ENCODE peak calls at places on chromosomes 6 and 20, in eight cellular contexts. N, R, V, O, J, D, S and A are unnamed samples.

GRCh38 chr20:46946181-46946624 is 51.6 kb downstream of the EYA2 start:
- DNase-seq in N (no peak), R (no peak), V (no peak), O (no peak), J (no peak), D (no peak), S (no peak), A (no peak)

GRCh38 chr20:444862-445426 is 17.4 kb downstream of the TBC1D20 start:
- DNase-seq in N (no peak), R (no peak), V (no peak), O (no peak), J (peak), D (no peak), S (no peak), A (no peak)

GRCh38 chr20:19598117-19598516 is 159.9 kb upstream of the RIN2 start:
- DNase-seq in N (no peak), R (no peak), V (no peak), O (no peak), J (no peak), D (no peak), S (no peak), A (no peak)

GRCh38 chr6:168156742-168157265 is 77.8 kb upstream of the FRMD1 start:
- DNase-seq in N (no peak), R (no peak), V (no peak), O (no peak), J (no peak), D (no peak), S (no peak), A (no peak)

GRCh38 chr6:41424370-41425058 is 89.1 kb downstream of the NCR2 start:
- DNase-seq in N (peak), R (peak), V (peak), O (peak), J (peak), D (peak), S (peak), A (peak)

GRCh38 chr6:15526129-15526764 is 136.6 kb downstream of the DTNBP1 start:
- DNase-seq in N (no peak), R (no peak), V (no peak), O (no peak), J (no peak), D (no peak), S (no peak), A (peak)

GRCh38 chr6:84882768-84883766 is 118.7 kb upstream of the TBX18 start:
- DNase-seq in N (no peak), R (no peak), V (no peak), O (no peak), J (no peak), D (no peak), S (no peak), A (no peak)

GRCh38 chr6:71338540-71339316 is 50.1 kb downstream of the OGFRL1 start:
- DNase-seq in N (no peak), R (no peak), V (no peak), O (no peak), J (no peak), D (no peak), S (no peak), A (no peak)

GRCh38 chr20:31706607-31707257 is 15.9 kb downstream of the BCL2L1 start:
- DNase-seq in N (no peak), R (no peak), V (no peak), O (no peak), J (peak), D (no peak), S (no peak), A (no peak)

GRCh38 chr6:38755207-38755606 is 40.1 kb downstream of the DNAH8 start:
- DNase-seq in N (no peak), R (no peak), V (no peak), O (no peak), J (no peak), D (no peak), S (no peak), A (no peak)

GRCh38 chr6:116011520-116011919 is 49.2 kb downstream of the FRK start:
- DNase-seq in N (no peak), R (no peak), V (no peak), O (no peak), J (no peak), D (no peak), S (no peak), A (no peak)

GRCh38 chr20:57202309-57202708 is 64.1 kb downstream of the BMP7 start:
- DNase-seq in N (no peak), R (no peak), V (no peak), O (no peak), J (no peak), D (no peak), S (no peak), A (no peak)

GRCh38 chr20:61976650-61977332 is 88.9 kb downstream of the TAF4 start:
- DNase-seq in N (no peak), R (no peak), V (no peak), O (no peak), J (no peak), D (no peak), S (no peak), A (no peak)

GRCh38 chr6:148701393-148701774 is 45.4 kb upstream of the UST start:
- DNase-seq in N (no peak), R (no peak), V (no peak), O (no peak), J (no peak), D (no peak), S (no peak), A (no peak)

GRCh38 chr20:53126185-53126584 is 154.0 kb downstream of the TSHZ2 start:
- DNase-seq in N (no peak), R (no peak), V (no peak), O (no peak), J (no peak), D (no peak), S (no peak), A (no peak)

GRCh38 chr6:118725944-118726343 is 74.6 kb upstream of the CEP85L start:
- DNase-seq in N (no peak), R (no peak), V (no peak), O (peak), J (no peak), D (no peak), S (peak), A (no peak)

GRCh38 chr6:23308166-23308565 is 738.8 kb downstream of the HDGFL1 start:
- DNase-seq in N (no peak), R (no peak), V (no peak), O (no peak), J (no peak), D (no peak), S (no peak), A (no peak)

GRCh38 chr6:162509821-162510220 is 217.7 kb downstream of the PRKN start:
- DNase-seq in N (no peak), R (no peak), V (no peak), O (no peak), J (no peak), D (no peak), S (no peak), A (no peak)

GRCh38 chr6:48626421-48626820 is 515.4 kb upstream of the PTCHD4 start:
- DNase-seq in N (no peak), R (no peak), V (no peak), O (no peak), J (no peak), D (no peak), S (no peak), A (no peak)

GRCh38 chr6:20953019-20953418 is 418.8 kb downstream of the CDKAL1 start:
- DNase-seq in N (no peak), R (no peak), V (no peak), O (no peak), J (no peak), D (no peak), S (no peak), A (no peak)

GRCh38 chr6:42454428-42454791 is 2.7 kb upstream of the TRERF1 start:
- DNase-seq in N (no peak), R (peak), V (no peak), O (no peak), J (no peak), D (no peak), S (no peak), A (no peak)

GRCh38 chr6:79810878-79811277 is 136.5 kb downstream of the ELOVL4 start:
- DNase-seq in N (no peak), R (no peak), V (no peak), O (no peak), J (no peak), D (no peak), S (no peak), A (no peak)

GRCh38 chr20:37299718-37300529 is 10.5 kb downstream of the MANBAL start:
- DNase-seq in N (no peak), R (no peak), V (no peak), O (no peak), J (peak), D (no peak), S (no peak), A (no peak)

GRCh38 chr6:157912326-157912725 is 69.3 kb upstream of the SYNJ2 start:
- DNase-seq in N (peak), R (no peak), V (peak), O (no peak), J (no peak), D (no peak), S (no peak), A (no peak)

GRCh38 chr6:118810420-118811027 is 83.4 kb upstream of the ASF1A start:
- DNase-seq in N (no peak), R (no peak), V (no peak), O (peak), J (no peak), D (no peak), S (peak), A (no peak)

GRCh38 chr20:41086402-41087324 is 50.7 kb upstream of the PLCG1 start:
- DNase-seq in N (no peak), R (no peak), V (no peak), O (no peak), J (peak), D (no peak), S (no peak), A (no peak)

GRCh38 chr20:37446286-37447032 is 74.6 kb upstream of the NNAT start:
- DNase-seq in N (no peak), R (no peak), V (no peak), O (no peak), J (no peak), D (no peak), S (no peak), A (no peak)